ENCODE peak calls at places on chromosomes 16 and 17, in five cellular contexts. One of them, this sample, is unnamed.

GRCh38 chr17:9050801-9051401 is 29.6 kb downstream of the NTN1 start:
- DNase-seq in astrocyte of the hippocampus: peak
- DNase-seq in C1 segment of cervical spinal cord: no peak
- DNase-seq in OCI-M1: no peak
- DNase-seq in A172: peak
- DNase-seq in this sample: no peak

GRCh38 chr17:32954477-32954876 is 26.5 kb downstream of the TMEM98 start:
- DNase-seq in OCI-M1: no peak
- DNase-seq in A172: no peak
- DNase-seq in C1 segment of cervical spinal cord: no peak
- DNase-seq in astrocyte of the hippocampus: no peak
- DNase-seq in this sample: no peak

GRCh38 chr16:30760577-30761426 is 1.1 kb downstream of the CFAP119 start:
- DNase-seq in A172: no peak
- DNase-seq in C1 segment of cervical spinal cord: no peak
- DNase-seq in OCI-M1: no peak
- DNase-seq in astrocyte of the hippocampus: no peak
- DNase-seq in this sample: no peak

GRCh38 chr17:82228842-82229685 is at the start of gene SLC16A3:
- DNase-seq in astrocyte of the hippocampus: peak
- DNase-seq in A172: no peak
- DNase-seq in OCI-M1: peak
- DNase-seq in C1 segment of cervical spinal cord: no peak
- DNase-seq in this sample: no peak

GRCh38 chr17:83000738-83001137 is 78.7 kb upstream of the METRNL start:
- DNase-seq in OCI-M1: no peak
- DNase-seq in C1 segment of cervical spinal cord: no peak
- DNase-seq in A172: no peak
- DNase-seq in astrocyte of the hippocampus: no peak
- DNase-seq in this sample: no peak

GRCh38 chr16:2121853-2122252 is 13.8 kb downstream of the PKD1 start:
- DNase-seq in A172: no peak
- DNase-seq in OCI-M1: no peak
- DNase-seq in astrocyte of the hippocampus: no peak
- DNase-seq in C1 segment of cervical spinal cord: peak
- DNase-seq in this sample: peak

GRCh38 chr16:50304467-50305440 is 38.4 kb downstream of the ADCY7 start:
- DNase-seq in OCI-M1: no peak
- DNase-seq in C1 segment of cervical spinal cord: no peak
- DNase-seq in astrocyte of the hippocampus: no peak
- DNase-seq in A172: no peak
- DNase-seq in this sample: no peak

GRCh38 chr17:79006001-79006400 is 3.6 kb downstream of the CANT1 start:
- DNase-seq in C1 segment of cervical spinal cord: no peak
- DNase-seq in astrocyte of the hippocampus: no peak
- DNase-seq in A172: no peak
- DNase-seq in OCI-M1: no peak
- DNase-seq in this sample: no peak

GRCh38 chr17:18860161-18860972 is 2.4 kb downstream of the PRPSAP2 start:
- DNase-seq in A172: no peak
- DNase-seq in astrocyte of the hippocampus: no peak
- DNase-seq in OCI-M1: no peak
- DNase-seq in C1 segment of cervical spinal cord: no peak
- DNase-seq in this sample: no peak

GRCh38 chr17:39671651-39672521 is 3.6 kb downstream of the PNMT start:
- DNase-seq in C1 segment of cervical spinal cord: no peak
- DNase-seq in astrocyte of the hippocampus: peak
- DNase-seq in A172: peak
- DNase-seq in OCI-M1: peak
- DNase-seq in this sample: no peak

GRCh38 chr16:86365513-86366040 is 144.8 kb upstream of the FOXF1 start:
- DNase-seq in astrocyte of the hippocampus: no peak
- DNase-seq in C1 segment of cervical spinal cord: no peak
- DNase-seq in OCI-M1: no peak
- DNase-seq in A172: no peak
- DNase-seq in this sample: no peak

GRCh38 chr17:50167371-50167770 is 1.6 kb downstream of the SGCA start:
- DNase-seq in A172: no peak
- DNase-seq in OCI-M1: no peak
- DNase-seq in astrocyte of the hippocampus: no peak
- DNase-seq in C1 segment of cervical spinal cord: no peak
- DNase-seq in this sample: no peak

This sample was measured in substantia nigra.